ENCODE peak calls at places on chromosomes 1 and 21, in six cellular contexts. E is NB4, P is uterus, D is HepG2, J is adrenal gland, R is IMR-90. C is an unnamed sample.

GRCh38 chr1:7585216-7585907 is 185.7 kb upstream of the VAMP3 start:
- DNase-seq in E (no peak), D (no peak), P (no peak), J (no peak), R (no peak), C (peak)

GRCh38 chr1:48853006-48853405 is 76.3 kb upstream of the BEND5 start:
- DNase-seq in E (no peak), J (no peak), D (no peak), R (peak), P (no peak), C (no peak)

GRCh38 chr1:67766117-67766978 is 66.9 kb downstream of the GNG12 start:
- DNase-seq in P (peak), R (peak), J (peak), D (no peak), E (peak), C (no peak)

GRCh38 chr1:9900142-9901043 is 9.7 kb downstream of the CTNNBIP1 start:
- DNase-seq in P (no peak), D (peak), J (peak), E (peak), R (no peak), C (no peak)

GRCh38 chr1:178330153-178330552 is 166.6 kb downstream of the CLEC20A start:
- DNase-seq in R (no peak), D (no peak), P (no peak), E (no peak), J (no peak), C (no peak)

GRCh38 chr1:37734629-37735591 is 30.0 kb downstream of the EPHA10 start:
- DNase-seq in R (no peak), E (no peak), J (no peak), D (no peak), P (no peak), C (no peak)

GRCh38 chr1:236167578-236167977 is 25.2 kb downstream of the GPR137B start:
- DNase-seq in E (no peak), P (no peak), D (no peak), J (no peak), R (no peak), C (no peak)

GRCh38 chr1:236753554-236753953 is 41.5 kb upstream of the MTR start:
- DNase-seq in P (no peak), R (peak), D (peak), J (no peak), E (peak), C (no peak)

GRCh38 chr1:199287632-199288031 is 648.8 kb downstream of the PTPRC start:
- DNase-seq in E (peak), P (no peak), R (peak), J (no peak), D (no peak), C (no peak)

GRCh38 chr21:35328856-35329455 is 279.9 kb upstream of the RUNX1 start:
- DNase-seq in D (no peak), J (no peak), E (no peak), R (no peak), P (no peak), C (no peak)

GRCh38 chr1:42680921-42681683 is 1.1 kb upstream of the YBX1 start:
- DNase-seq in P (no peak), E (peak), D (no peak), R (no peak), J (no peak), C (no peak)

GRCh38 chr1:199194862-199195261 is 556.0 kb downstream of the PTPRC start:
- DNase-seq in P (no peak), E (no peak), R (no peak), D (no peak), J (no peak), C (no peak)

GRCh38 chr1:156623946-156624813 is 5.0 kb downstream of the HAPLN2 start:
- DNase-seq in R (peak), E (peak), P (peak), D (no peak), J (peak), C (peak)

GRCh38 chr1:221567859-221568507 is 173.9 kb downstream of the DUSP10 start:
- DNase-seq in D (no peak), E (no peak), P (no peak), J (no peak), R (peak), C (no peak)

GRCh38 chr1:192809286-192810252 is 730 bp downstream of the RGS2 start:
- DNase-seq in D (no peak), E (peak), R (peak), J (no peak), P (no peak), C (peak)

GRCh38 chr1:24347159-24347931 is 28.2 kb downstream of the GRHL3 start:
- DNase-seq in J (no peak), P (no peak), E (no peak), D (no peak), R (no peak), C (no peak)

GRCh38 chr1:24348196-24348595 is 29.0 kb downstream of the GRHL3 start:
- DNase-seq in E (no peak), R (no peak), J (no peak), P (no peak), D (no peak), C (no peak)

GRCh38 chr1:24343412-24344089 is 24.4 kb downstream of the GRHL3 start:
- DNase-seq in E (no peak), D (no peak), R (no peak), P (no peak), J (no peak), C (no peak)

GRCh38 chr1:24344090-24344742 is 25.1 kb downstream of the GRHL3 start:
- DNase-seq in R (no peak), P (no peak), E (peak), D (no peak), J (no peak), C (no peak)

GRCh38 chr1:24345334-24345733 is 26.2 kb downstream of the GRHL3 start:
- DNase-seq in P (no peak), R (no peak), D (no peak), J (no peak), E (peak), C (no peak)
- TF ChIP-seq POLR2A in P (no peak), R (no peak), D (no peak), J (no peak), E (no peak), C (no peak)

DNA sequence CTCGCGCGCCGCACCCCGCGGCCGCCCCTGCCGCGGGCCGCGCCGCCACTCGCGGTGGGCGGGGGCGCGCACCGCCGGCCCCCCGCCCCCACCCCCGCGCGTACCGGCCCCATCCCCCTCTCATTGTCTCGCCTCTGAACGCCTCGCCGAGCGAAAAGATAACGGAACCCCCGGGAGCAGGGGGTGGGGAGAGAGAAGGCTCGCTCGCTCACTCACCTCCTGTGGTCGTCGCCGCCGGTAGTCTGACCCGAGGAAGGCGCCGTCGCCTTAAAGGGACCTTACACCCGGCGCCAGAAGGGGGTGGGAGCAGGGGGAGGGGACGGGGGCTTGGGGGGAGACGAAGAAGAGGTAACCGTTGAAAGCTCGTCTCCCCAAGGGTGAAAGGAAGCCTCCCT is 361 bp downstream of the POGZ start:
- DNase-seq in E (peak), J (peak), P (peak), R (peak), D (peak), C (peak)
- TF ChIP-seq POLR2A in E (no peak), J (peak), P (no peak), R (peak), D (peak), C (no peak)

GRCh38 chr1:98660941-98661543 is 479 bp upstream of the SNX7 start:
- DNase-seq in P (no peak), R (peak), E (no peak), J (no peak), D (no peak), C (no peak)
- TF ChIP-seq POLR2A in P (no peak), R (no peak), E (no peak), J (no peak), D (peak), C (no peak)

GRCh38 chr1:218990019-218990418 is 183.7 kb upstream of the LYPLAL1 start:
- DNase-seq in P (no peak), J (no peak), D (no peak), E (no peak), R (no peak), C (no peak)
- TF ChIP-seq POLR2A in P (no peak), J (no peak), D (no peak), E (no peak), R (no peak), C (no peak)

GRCh38 chr1:26826261-26827201 is at the start of gene ZDHHC18:
- DNase-seq in P (peak), R (peak), D (peak), E (peak), J (peak), C (peak)
- TF ChIP-seq POLR2A in P (peak), R (no peak), D (peak), E (peak), J (peak), C (no peak)

GRCh38 chr1:150176593-150176992 is 26.9 kb downstream of the PLEKHO1 start:
- DNase-seq in P (no peak), R (no peak), J (no peak), E (peak), D (no peak), C (no peak)
- TF ChIP-seq POLR2A in P (no peak), R (no peak), J (no peak), E (no peak), D (no peak), C (no peak)

GRCh38 chr1:54764132-54764921 is at the start of gene PARS2:
- DNase-seq in J (peak), D (peak), P (peak), R (peak), E (peak), C (peak)
- TF ChIP-seq POLR2A in J (peak), D (peak), P (peak), R (peak), E (peak), C (peak)

C was measured in sigmoid colon.